ENCODE peak calls at places on chromosome 9, in four cellular contexts. O, B, Q and F are unnamed samples.

GRCh38 chr9:127913682-127914081 is 3.2 kb downstream of the ST6GALNAC4 start:
- DNase-seq in O (no peak), B (no peak), Q (no peak), F (no peak)

GRCh38 chr9:76441551-76442322 is 17.2 kb upstream of the GCNT1 start:
- DNase-seq in O (peak; percentile 49), B (peak; percentile 65), Q (no peak), F (peak; percentile 67)

GRCh38 chr9:135926402-135927194 is 19.3 kb upstream of the CAMSAP1 start:
- DNase-seq in O (peak; percentile 57), B (peak; percentile 66), Q (no peak), F (peak; percentile 96)

GRCh38 chr9:115250646-115251045 is 132.7 kb upstream of the TNC start:
- DNase-seq in O (peak; percentile 93), B (peak; percentile 96), Q (peak; percentile 31), F (no peak)

GRCh38 chr9:78210841-78211301 is 25.0 kb upstream of the CEP78 start:
- DNase-seq in O (no peak), B (no peak), Q (no peak), F (peak; percentile 22)

GRCh38 chr9:133141833-133142594 is 21.0 kb upstream of the RALGDS start:
- DNase-seq in O (no peak), B (no peak), Q (no peak), F (peak; percentile 86)

GRCh38 chr9:77616191-77616590 is 31.9 kb downstream of the GNA14 start:
- DNase-seq in O (no peak), B (peak; percentile 14), Q (no peak), F (no peak)

GRCh38 chr9:90925581-90926257 is 124.1 kb downstream of the SYK start:
- DNase-seq in O (peak; percentile 63), B (peak; percentile 93), Q (no peak), F (no peak)

GRCh38 chr9:16824545-16825041 is 45.9 kb downstream of the BNC2 start:
- DNase-seq in O (peak; percentile 93), B (peak; percentile 45), Q (peak; percentile 39), F (no peak)

GRCh38 chr9:5408596-5408995 is 29.1 kb downstream of the PLGRKT start:
- DNase-seq in O (no peak), B (no peak), Q (no peak), F (no peak)

GRCh38 chr9:106929471-106930198 is 66.7 kb downstream of the ZNF462 start:
- DNase-seq in O (peak; percentile 40), B (peak; percentile 84), Q (no peak), F (no peak)

GRCh38 chr9:124016152-124017063 is 4.8 kb downstream of the LHX2 start:
- DNase-seq in O (no peak), B (no peak), Q (peak; percentile 42), F (no peak)

GRCh38 chr9:128628471-128629048 is 28.1 kb downstream of the DYNC2I2 start:
- DNase-seq in O (no peak), B (peak; percentile 41), Q (no peak), F (no peak)

GRCh38 chr9:4167040-4167671 is 132.7 kb downstream of the GLIS3 start:
- DNase-seq in O (peak; percentile 59), B (peak; percentile 81), Q (no peak), F (no peak)

GRCh38 chr9:105697871-105698270 is 3.5 kb downstream of the TMEM38B start:
- DNase-seq in O (peak; percentile 3), B (no peak), Q (no peak), F (no peak)

GRCh38 chr9:90340421-90340820 is 302.2 kb downstream of the DIRAS2 start:
- DNase-seq in O (peak; percentile 78), B (peak; percentile 60), Q (no peak), F (no peak)

GRCh38 chr9:123390337-123391135 is 34.5 kb downstream of the CRB2 start:
- DNase-seq in O (no peak), B (no peak), Q (no peak), F (no peak)

GRCh38 chr9:37295178-37295577 is 127.3 kb upstream of the GRHPR start:
- DNase-seq in O (no peak), B (no peak), Q (no peak), F (no peak)

GRCh38 chr9:93085676-93086075 is 10.3 kb upstream of the CARD19 start:
- DNase-seq in O (no peak), B (no peak), Q (no peak), F (no peak)

GRCh38 chr9:94014845-94015244 is 59.7 kb upstream of the BARX1 start:
- DNase-seq in O (no peak), B (no peak), Q (no peak), F (no peak)

GRCh38 chr9:86975571-86975970 is 28.3 kb upstream of the GAS1 start:
- DNase-seq in O (peak; percentile 76), B (no peak), Q (no peak), F (no peak)

GRCh38 chr9:15635752-15636151 is 82.9 kb downstream of the CCDC171 start:
- DNase-seq in O (no peak), B (no peak), Q (no peak), F (no peak)

GRCh38 chr9:117344892-117345660 is 69.8 kb downstream of the ASTN2 start:
- DNase-seq in O (peak; percentile 34), B (no peak), Q (no peak), F (no peak)

GRCh38 chr9:3873818-3874217 is 348.0 kb upstream of the RFX3 start:
- DNase-seq in O (no peak), B (no peak), Q (no peak), F (no peak)

GRCh38 chr9:15837079-15837679 is 284.3 kb downstream of the CCDC171 start:
- DNase-seq in O (peak; percentile 63), B (peak; percentile 80), Q (no peak), F (peak; percentile 3)

GRCh38 chr9:137141050-137141810 is 2.3 kb downstream of the GRIN1 start:
- DNase-seq in O (no peak), B (no peak), Q (no peak), F (no peak)

GRCh38 chr9:133634024-133634691 is 2.0 kb upstream of the DBH start:
- DNase-seq in O (no peak), B (no peak), Q (peak; percentile 50), F (no peak)

GRCh38 chr9:83062653-83063527 is at the start of gene RASEF:
- DNase-seq in O (peak; percentile 25), B (peak; percentile 67), Q (peak; percentile 84), F (no peak)

GRCh38 chr9:113184509-113184908 is 33.7 kb downstream of the SLC31A2 start:
- DNase-seq in O (peak; percentile 19), B (peak; percentile 60), Q (no peak), F (no peak)

GRCh38 chr9:109372246-109372645 is 51.4 kb upstream of the EPB41L4B start:
- DNase-seq in O (no peak), B (no peak), Q (no peak), F (no peak)

GRCh38 chr9:117771162-117771561 is 67.0 kb downstream of the TLR4 start:
- DNase-seq in O (peak; percentile 7), B (no peak), Q (no peak), F (no peak)

GRCh38 chr9:120538339-120538738 is 41.6 kb downstream of the CDK5RAP2 start:
- DNase-seq in O (peak; percentile 10), B (peak; percentile 17), Q (no peak), F (no peak)

GRCh38 chr9:61671276-61671973 is 481.6 kb downstream of the SPATA31A7 start:
- DNase-seq in O (no peak), B (no peak), Q (peak; percentile 8), F (no peak)

GRCh38 chr9:14052346-14052745 is 261.6 kb downstream of the NFIB start:
- DNase-seq in O (no peak), B (no peak), Q (no peak), F (no peak)

GRCh38 chr9:135228345-135228982 is 141.0 kb downstream of the OLFM1 start:
- DNase-seq in O (no peak), B (no peak), Q (no peak), F (no peak)

GRCh38 chr9:129884220-129885017 is 49.2 kb downstream of the USP20 start:
- DNase-seq in O (peak; percentile 83), B (peak; percentile 94), Q (peak; percentile 92), F (peak; percentile 98)
- TF ChIP-seq CTCF in O (no peak), B (no peak), Q (no peak), F (no peak)

GRCh38 chr9:7363777-7364477 is 435.7 kb downstream of the DMAC1 start:
- DNase-seq in O (peak; percentile 46), B (no peak), Q (no peak), F (no peak)

GRCh38 chr9:7366121-7366520 is 433.5 kb downstream of the DMAC1 start:
- DNase-seq in O (peak; percentile 22), B (peak; percentile 41), Q (no peak), F (no peak)

GRCh38 chr9:7358876-7359275 is 440.7 kb downstream of the DMAC1 start:
- DNase-seq in O (no peak), B (peak; percentile 15), Q (peak; percentile 32), F (no peak)

GRCh38 chr9:7354704-7355103 is 444.9 kb downstream of the DMAC1 start:
- DNase-seq in O (no peak), B (no peak), Q (no peak), F (no peak)

GRCh38 chr9:7360513-7360912 is 439.1 kb downstream of the DMAC1 start:
- DNase-seq in O (no peak), B (no peak), Q (peak; percentile 68), F (no peak)
- TF ChIP-seq CTCF in O (peak; percentile 12), B (peak; percentile 6), Q (peak; percentile 73), F (no peak)

GRCh38 chr9:69223605-69224004 is 49.5 kb downstream of the TJP2 start:
- DNase-seq in O (peak; percentile 64), B (peak; percentile 83), Q (peak; percentile 79), F (peak; percentile 4)
- TF ChIP-seq CTCF in O (peak; percentile 89), B (peak; percentile 81), Q (peak; percentile 88), F (peak; percentile 51)

GRCh38 chr9:84385357-84386040 is 44.9 kb upstream of the SLC28A3 start:
- DNase-seq in O (no peak), B (no peak), Q (no peak), F (no peak)

GRCh38 chr9:84386753-84387152 is 46.2 kb upstream of the SLC28A3 start:
- DNase-seq in O (no peak), B (no peak), Q (no peak), F (no peak)

GRCh38 chr9:84382728-84383127 is 42.2 kb upstream of the SLC28A3 start:
- DNase-seq in O (peak; percentile 35), B (no peak), Q (no peak), F (no peak)

GRCh38 chr9:84383178-84383577 is 42.6 kb upstream of the SLC28A3 start:
- DNase-seq in O (no peak), B (no peak), Q (no peak), F (no peak)

GRCh38 chr9:84384617-84385016 is 44.1 kb upstream of the SLC28A3 start:
- DNase-seq in O (no peak), B (no peak), Q (no peak), F (no peak)
- TF ChIP-seq CTCF in O (no peak), B (no peak), Q (no peak), F (no peak)

GRCh38 chr9:32350682-32351081 is 33.8 kb upstream of the ACO1 start:
- DNase-seq in O (peak; percentile 36), B (peak; percentile 11), Q (no peak), F (no peak)
- TF ChIP-seq CTCF in O (peak; percentile 25), B (no peak), Q (peak; percentile 61), F (peak; percentile 46)

DNA sequence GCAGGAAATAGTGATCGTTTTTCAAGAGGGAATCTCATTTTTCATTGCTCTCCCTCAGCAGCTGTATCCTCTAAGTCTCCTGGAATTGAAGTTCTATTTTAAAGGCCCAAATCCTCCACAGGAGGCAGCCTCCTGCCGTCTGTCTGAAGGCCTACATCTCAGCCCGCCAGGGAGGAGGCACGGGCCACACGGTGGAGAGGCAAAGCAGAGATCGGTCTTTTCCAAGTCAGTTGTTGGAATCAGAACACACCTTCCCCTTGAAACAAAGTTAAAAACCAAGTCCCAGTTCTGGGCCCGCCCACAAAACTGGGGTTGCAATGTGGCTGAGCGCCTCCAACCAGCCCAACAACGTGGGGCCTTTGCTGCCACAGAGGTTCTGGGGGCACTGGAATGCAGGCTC is 68.7 kb downstream of the RAPGEF1 start:
- DNase-seq in O (no peak), B (no peak), Q (no peak), F (no peak)
- TF ChIP-seq CTCF in O (no peak), B (no peak), Q (peak; percentile 26), F (no peak)

GRCh38 chr9:125428060-125428481 is 166.4 kb downstream of the GAPVD1 start:
- DNase-seq in O (peak; percentile 13), B (no peak), Q (no peak), F (peak; percentile 48)
- TF ChIP-seq CTCF in O (peak; percentile 57), B (peak; percentile 52), Q (peak; percentile 80), F (peak; percentile 49)